ENCODE peak calls at places on chromosomes 5 and 9, in six cellular contexts. P is esophagus squamous epithelium; A is D721Med; H is foreskin fibroblast; J is BJ; E is CD4-positive, alpha-beta T cell. W is an unnamed sample.

GRCh38 chr9:38144421-38144820 is 75.4 kb upstream of the SHB start:
- DNase-seq in E (no peak), P (no peak), J (no peak), H (no peak), A (no peak), W (no peak)

GRCh38 chr5:6780802-6781391 is 67.7 kb downstream of the TENT4A start:
- DNase-seq in H (no peak), E (no peak), P (no peak), J (no peak), A (no peak), W (no peak)

GRCh38 chr5:143192191-143192880 is 211.2 kb downstream of the NR3C1 start:
- DNase-seq in P (no peak), A (no peak), J (no peak), E (no peak), H (no peak), W (no peak)

GRCh38 chr5:172688735-172689572 is 47.9 kb downstream of the NEURL1B start:
- DNase-seq in E (peak), J (no peak), P (no peak), A (no peak), H (no peak), W (no peak)

GRCh38 chr5:9302228-9302627 is 243.6 kb downstream of the SEMA5A start:
- DNase-seq in H (no peak), E (no peak), P (no peak), A (no peak), J (no peak), W (no peak)

GRCh38 chr5:15929616-15930303 is 249.8 kb downstream of the MARCHF11 start:
- DNase-seq in P (no peak), A (no peak), H (peak), J (peak), E (no peak), W (no peak)

GRCh38 chr5:157744055-157745011 is 821 bp downstream of the LSM11 start:
- DNase-seq in P (no peak), J (no peak), E (peak), A (peak), H (no peak), W (no peak)

GRCh38 chr5:146528232-146528631 is 12.2 kb upstream of the GPR151 start:
- DNase-seq in P (no peak), E (no peak), J (no peak), A (no peak), H (no peak), W (no peak)

GRCh38 chr5:163653526-163653925 is 148.1 kb downstream of the MAT2B start:
- DNase-seq in A (no peak), E (no peak), H (no peak), P (no peak), J (no peak), W (no peak)

GRCh38 chr5:147559725-147560124 is 49.9 kb upstream of the DPYSL3 start:
- DNase-seq in A (no peak), J (no peak), E (no peak), P (no peak), H (no peak), W (no peak)

GRCh38 chr5:93570294-93571110 is 10.5 kb downstream of the NR2F1-AS1 start:
- DNase-seq in A (no peak), E (no peak), P (no peak), J (no peak), H (no peak), W (no peak)

GRCh38 chr5:151033217-151033934 is 13.0 kb downstream of the GPX3 start:
- DNase-seq in P (no peak), A (no peak), E (no peak), J (no peak), H (no peak), W (no peak)

GRCh38 chr9:37936965-37937364 is 33.0 kb upstream of the SLC25A51 start:
- DNase-seq in A (peak), H (peak), E (no peak), P (no peak), J (no peak), W (no peak)

GRCh38 chr5:34712565-34712964 is 56.4 kb downstream of the RAI14 start:
- DNase-seq in P (no peak), H (no peak), J (no peak), A (no peak), E (no peak), W (no peak)

DNA sequence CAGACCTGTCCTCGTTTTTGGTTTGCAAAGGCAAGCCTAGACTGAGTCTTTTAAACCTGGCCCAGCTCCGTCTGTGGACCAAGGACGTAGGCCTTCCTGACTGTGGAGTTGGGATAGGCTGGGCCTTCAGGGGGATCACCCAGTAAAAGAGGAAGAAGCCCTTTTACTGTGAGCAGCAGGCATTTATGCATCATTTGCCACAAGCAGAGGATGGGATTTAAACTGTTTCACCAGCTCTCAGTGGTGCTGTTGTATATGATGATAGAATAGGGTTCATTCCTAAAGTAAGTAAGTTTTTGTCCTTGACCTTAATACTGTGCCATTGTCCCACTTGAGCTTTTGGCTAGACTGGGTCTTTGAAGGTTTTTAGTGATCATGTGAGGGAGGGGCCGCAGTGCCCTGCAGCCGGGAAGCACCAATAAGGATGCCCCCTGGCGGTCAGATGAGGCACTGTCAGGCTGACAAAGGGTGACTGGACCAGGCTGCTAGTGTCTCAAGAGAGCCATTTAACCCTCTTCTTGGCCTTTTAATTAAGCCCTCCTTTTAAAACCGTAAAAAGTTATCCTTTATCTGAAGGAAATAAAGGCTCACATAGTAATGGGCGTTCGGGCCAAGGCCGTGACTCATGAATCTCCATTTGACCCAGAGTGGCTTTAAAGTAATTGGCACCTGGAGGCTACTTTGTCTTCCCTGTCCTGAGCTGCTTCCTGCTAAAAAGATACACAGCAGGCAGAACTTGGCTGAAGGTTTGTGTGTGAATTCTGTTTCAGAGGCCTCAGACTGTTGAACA is 74.0 kb downstream of the UBAP1 start:
- DNase-seq in H (no peak), A (peak), J (no peak), P (no peak), E (peak), W (peak)
- TF ChIP-seq CTCF in H (peak), A (peak), J (peak), P (peak), E (peak), W (peak)

GRCh38 chr5:113122053-113122452 is 145.5 kb downstream of the DCP2 start:
- DNase-seq in A (no peak), P (no peak), E (no peak), J (peak), H (peak), W (no peak)
- TF ChIP-seq CTCF in A (no peak), P (no peak), E (no peak), J (peak), H (no peak), W (no peak)

GRCh38 chr5:61354199-61354598 is 22.1 kb downstream of the ZSWIM6 start:
- DNase-seq in P (no peak), H (no peak), J (no peak), E (no peak), A (no peak), W (no peak)

GRCh38 chr5:61352612-61353156 is 20.6 kb downstream of the ZSWIM6 start:
- DNase-seq in A (no peak), J (no peak), E (no peak), H (no peak), P (no peak), W (no peak)

GRCh38 chr5:61353293-61353692 is 21.2 kb downstream of the ZSWIM6 start:
- DNase-seq in J (no peak), H (no peak), A (no peak), E (no peak), P (no peak), W (no peak)

GRCh38 chr5:61362796-61363364 is 30.8 kb downstream of the ZSWIM6 start:
- DNase-seq in E (no peak), H (peak), J (no peak), P (no peak), A (no peak), W (no peak)

DNA sequence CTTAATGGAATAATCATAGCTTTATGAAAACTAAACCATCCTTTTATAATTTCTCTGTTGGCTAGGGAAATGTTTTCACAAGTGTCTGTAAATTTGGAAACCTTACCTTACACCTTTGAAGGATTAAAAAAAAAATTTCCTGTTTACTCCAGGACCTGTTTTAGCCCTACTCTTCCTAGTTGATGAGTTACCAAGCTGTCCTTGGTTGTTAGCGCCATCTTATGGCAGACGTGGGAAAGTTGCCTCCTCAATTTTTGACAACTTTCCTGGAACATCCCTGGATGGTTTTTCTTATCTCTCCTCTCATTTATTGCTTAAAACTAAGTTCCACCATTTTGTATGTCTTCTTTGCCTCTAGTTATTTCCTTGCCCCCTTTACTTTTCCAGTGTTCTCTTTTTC is 25.7 kb downstream of the ZSWIM6 start:
- DNase-seq in J (no peak), H (no peak), A (no peak), P (no peak), E (no peak), W (no peak)
- TF ChIP-seq CTCF in J (peak), H (no peak), A (no peak), P (peak), E (no peak), W (no peak)

GRCh38 chr9:135222991-135223760 is 135.7 kb downstream of the OLFM1 start:
- DNase-seq in H (no peak), A (no peak), P (no peak), J (no peak), E (no peak), W (no peak)

GRCh38 chr9:135223831-135224230 is 136.4 kb downstream of the OLFM1 start:
- DNase-seq in A (no peak), P (no peak), E (no peak), J (no peak), H (no peak), W (no peak)

GRCh38 chr9:135221576-135221950 is 134.1 kb downstream of the OLFM1 start:
- DNase-seq in P (no peak), H (no peak), A (no peak), J (no peak), E (no peak), W (no peak)

GRCh38 chr9:135220601-135221575 is 133.4 kb downstream of the OLFM1 start:
- DNase-seq in P (no peak), A (no peak), E (no peak), H (no peak), J (no peak), W (no peak)

GRCh38 chr9:135221951-135222631 is 134.6 kb downstream of the OLFM1 start:
- DNase-seq in P (no peak), E (no peak), J (no peak), A (no peak), H (no peak), W (no peak)
- TF ChIP-seq CTCF in P (no peak), E (no peak), J (no peak), A (no peak), H (no peak), W (no peak)

GRCh38 chr5:113427871-113428574 is 6.8 kb downstream of the TSSK1B start:
- DNase-seq in A (no peak), J (no peak), H (no peak), E (no peak), P (no peak), W (no peak)
- TF ChIP-seq CTCF in A (no peak), J (no peak), H (no peak), E (no peak), P (no peak), W (no peak)